ENCODE peak calls at places on chromosomes 16 and 17, in eight cellular contexts. G is mammary epithelial cell; B is right atrium auricular region; Y is A549; E is right cardiac atrium; N is thoracic aorta; U is CD4-positive, alpha-beta memory T cell; S is pancreas. V is an unnamed sample.
A peak's percentile ranks its signal among the peaks of the same experiment; 100 is the strongest.

GRCh38 chr17:50514936-50515702 is 6.9 kb downstream of the MYCBPAP start:
- DNase-seq in N (no peak), S (no peak), U (no peak), G (peak; percentile 60), E (peak; percentile 47), B (no peak), Y (no peak), V (peak; percentile 83)

GRCh38 chr16:63625141-63625540 is 1496.7 kb downstream of the CDH11 start:
- DNase-seq in G (no peak), E (no peak), U (no peak), B (no peak), Y (no peak), N (no peak), S (no peak), V (no peak)

GRCh38 chr17:75182319-75182568 is 515 bp downstream of the SUMO2 start:
- DNase-seq in G (no peak), E (no peak), N (no peak), B (no peak), Y (no peak), S (no peak), U (no peak), V (no peak)

GRCh38 chr17:69485901-69486643 is 71.6 kb downstream of the MAP2K6 start:
- DNase-seq in U (no peak), S (no peak), N (no peak), Y (no peak), B (no peak), E (no peak), G (no peak), V (no peak)

GRCh38 chr16:84223456-84223855 is 16.4 kb downstream of the KCNG4 start:
- DNase-seq in U (no peak), B (no peak), E (no peak), G (no peak), S (no peak), N (no peak), Y (no peak), V (no peak)

GRCh38 chr17:6755281-6755680 is 565 bp upstream of the XAF1 start:
- DNase-seq in S (no peak), B (peak; percentile 74), N (no peak), E (peak; percentile 81), U (no peak), G (no peak), Y (no peak), V (no peak)

GRCh38 chr17:69690531-69690930 is 276.0 kb downstream of the MAP2K6 start:
- DNase-seq in N (no peak), Y (no peak), G (no peak), S (no peak), U (no peak), E (no peak), B (no peak), V (no peak)

GRCh38 chr17:66964083-66964771 is at the start of gene CACNG4:
- DNase-seq in Y (no peak), G (no peak), N (no peak), E (no peak), S (no peak), B (no peak), U (no peak), V (peak; percentile 86)

DNA sequence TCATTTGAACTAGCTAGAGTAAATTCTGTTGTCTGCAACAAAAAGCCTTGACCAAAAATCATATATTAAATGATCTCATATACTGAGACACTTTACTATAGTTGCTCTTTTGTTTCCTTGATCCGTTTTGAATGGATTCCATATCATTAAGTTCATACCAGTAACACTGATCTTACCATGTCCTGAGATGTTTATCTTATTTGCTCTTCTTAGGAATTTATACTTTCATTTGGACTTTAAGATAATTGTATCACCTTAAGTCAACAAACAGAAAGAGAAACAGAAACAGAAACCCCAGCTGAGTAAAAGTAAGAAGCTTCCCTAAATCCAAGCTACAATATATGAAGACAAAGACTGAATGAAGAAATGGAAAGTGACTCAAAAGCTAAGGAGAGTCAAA is 106.6 kb upstream of the COX10 start:
- DNase-seq in N (no peak), G (no peak), E (no peak), U (no peak), B (no peak), S (no peak), Y (no peak), V (no peak)
- H3K4me1 ChIP-seq in N (no peaks in the 10 kb centered on the region), G (no peaks in the 10 kb centered on the region), E (no peaks in the 10 kb centered on the region), U (no peaks in the 10 kb centered on the region), B (no peaks in the 10 kb centered on the region), S (no peaks in the 10 kb centered on the region), Y (no peaks in the 10 kb centered on the region), V (no peaks in the 10 kb centered on the region)

DNA sequence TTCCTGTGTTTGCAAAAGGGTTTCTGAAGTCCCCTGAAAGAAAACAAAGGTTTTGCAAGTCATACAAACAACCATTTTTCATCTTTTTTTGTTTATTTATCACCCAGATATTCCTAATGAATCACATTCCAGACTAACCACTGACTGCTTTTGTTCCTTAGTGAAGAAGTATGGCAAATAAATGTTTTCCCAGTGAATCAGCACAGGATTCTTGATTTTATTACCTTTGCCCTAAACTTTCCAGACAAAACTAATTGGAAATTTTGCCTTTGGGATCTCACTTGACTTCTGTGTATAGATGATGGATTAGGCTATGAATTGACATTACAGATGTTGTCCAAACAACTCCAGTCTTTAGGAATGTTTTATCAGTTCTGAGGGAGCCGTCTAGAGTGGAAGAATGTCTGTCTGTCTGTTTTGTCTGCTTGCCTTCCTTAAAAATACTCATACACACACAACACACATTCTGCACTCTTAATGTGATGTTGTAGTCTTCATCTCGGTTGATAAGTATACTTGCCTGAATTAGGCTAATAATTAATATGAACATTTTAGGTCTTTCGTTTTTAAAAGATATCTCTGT is 48.9 kb downstream of the VMP1 start:
- DNase-seq in S (no peak), N (no peak), E (no peak), U (no peak), G (peak; percentile 66), Y (peak; percentile 69), B (no peak), V (no peak)
- H3K4me1 ChIP-seq in S (peaks cover 4% of the 10 kb centered on the region), N (peaks cover 31% of the 10 kb centered on the region), E (no peaks in the 10 kb centered on the region), U (peaks cover 28% of the 10 kb centered on the region), G (peaks cover 34% of the 10 kb centered on the region), Y (peaks cover 68% of the 10 kb centered on the region), B (no peaks in the 10 kb centered on the region), V (peaks cover 55% of the 10 kb centered on the region)

GRCh38 chr16:4684763-4685162 is 8.6 kb upstream of the NUDT16L1 start:
- DNase-seq in Y (no peak), B (no peak), G (peak; percentile 28), S (no peak), E (no peak), U (no peak), N (no peak), V (peak; percentile 69)

GRCh38 chr16:4682084-4682581 is 11.2 kb upstream of the NUDT16L1 start:
- DNase-seq in Y (no peak), S (no peak), N (no peak), U (no peak), E (no peak), G (no peak), B (no peak), V (peak; percentile 76)

GRCh38 chr16:4684030-4684715 is 9.2 kb upstream of the NUDT16L1 start:
- DNase-seq in S (no peak), G (no peak), U (no peak), N (no peak), Y (no peak), E (no peak), B (no peak), V (peak; percentile 50)

GRCh38 chr16:4682616-4683254 is 10.6 kb upstream of the NUDT16L1 start:
- DNase-seq in S (no peak), U (no peak), B (no peak), E (no peak), Y (no peak), N (no peak), G (peak; percentile 44), V (peak; percentile 92)

DNA sequence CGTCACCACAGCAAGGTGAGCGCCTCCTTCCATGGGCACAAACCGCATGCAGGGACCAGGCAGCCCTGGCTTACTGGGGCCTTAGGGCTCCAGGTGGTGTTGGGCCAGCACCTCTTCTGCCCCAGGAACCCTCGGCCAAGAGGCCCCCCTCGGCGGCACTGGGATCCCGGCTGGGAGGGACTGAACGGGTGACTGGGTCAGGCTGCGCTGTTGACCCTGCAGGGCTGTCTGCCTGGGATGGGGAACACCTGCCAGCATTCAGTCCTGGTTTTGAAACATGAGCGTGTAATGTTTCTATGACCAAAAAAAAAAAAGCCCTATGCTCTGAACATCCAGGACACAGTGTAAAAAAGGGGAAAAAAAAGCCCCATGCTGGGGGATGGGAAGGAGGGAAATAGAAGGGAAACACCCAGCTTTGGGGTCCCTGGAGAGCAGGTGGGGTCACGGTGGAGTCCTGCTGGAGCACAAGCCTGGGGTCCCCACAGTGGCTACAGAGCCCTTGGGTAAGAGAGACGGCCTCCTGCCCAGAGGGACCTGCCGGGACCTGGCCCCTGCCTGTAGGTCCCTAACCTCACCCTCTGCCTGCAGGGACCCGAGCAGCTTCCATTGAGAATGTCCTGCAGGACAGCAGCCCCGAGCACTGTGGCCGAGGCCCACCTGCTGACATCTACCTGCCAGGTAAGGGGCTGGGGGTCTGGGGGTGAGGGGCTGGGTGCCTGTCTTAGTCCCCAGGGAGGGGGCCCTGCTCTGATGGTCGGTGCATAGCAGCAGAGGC is 9.9 kb upstream of the NUDT16L1 start:
- DNase-seq in Y (no peak), G (no peak), B (no peak), U (no peak), E (no peak), N (no peak), S (no peak), V (peak; percentile 79)
- H3K4me1 ChIP-seq in Y (no peaks in the 10 kb centered on the region), G (peaks cover 48% of the 10 kb centered on the region), B (no peaks in the 10 kb centered on the region), U (no peaks in the 10 kb centered on the region), E (peaks cover 2% of the 10 kb centered on the region), N (no peaks in the 10 kb centered on the region), S (no peaks in the 10 kb centered on the region), V (peaks cover 4% of the 10 kb centered on the region)

GRCh38 chr17:64147110-64148016 is 17.4 kb upstream of the ERN1 start:
- DNase-seq in G (peak; percentile 35), B (peak; percentile 30), S (no peak), E (no peak), U (no peak), N (no peak), Y (peak; percentile 44), V (no peak)

GRCh38 chr17:64150237-64151015 is 20.5 kb upstream of the ERN1 start:
- DNase-seq in E (no peak), Y (no peak), G (no peak), U (no peak), N (no peak), B (peak; percentile 62), S (peak; percentile 88), V (no peak)

GRCh38 chr17:64148017-64148631 is 18.2 kb upstream of the ERN1 start:
- DNase-seq in Y (no peak), E (no peak), G (peak; percentile 9), B (peak; percentile 57), N (no peak), U (no peak), S (no peak), V (no peak)

GRCh38 chr17:64149196-64149595 is 19.3 kb upstream of the ERN1 start:
- DNase-seq in N (no peak), S (no peak), U (no peak), Y (no peak), B (no peak), G (no peak), E (no peak), V (no peak)

GRCh38 chr17:64148699-64149098 is 18.8 kb upstream of the ERN1 start:
- DNase-seq in U (no peak), S (no peak), E (no peak), Y (no peak), B (peak; percentile 59), N (no peak), G (peak; percentile 11), V (no peak)
- H3K4me1 ChIP-seq in U (peaks cover 22% of the 10 kb centered on the region), S (peaks cover 40% of the 10 kb centered on the region), E (peaks cover 17% of the 10 kb centered on the region), Y (peaks cover 27% of the 10 kb centered on the region), B (no peaks in the 10 kb centered on the region), N (peaks cover 7% of the 10 kb centered on the region), G (peaks cover 8% of the 10 kb centered on the region), V (peaks cover 12% of the 10 kb centered on the region)